ENCODE peak calls at places on chromosomes 7 and 10, in ten cellular contexts. I, F, W, G, O, S, Z, X, V and H are unnamed samples. For H3K9me3, the result is how much of the 10 kb centered on the place peaks cover.

GRCh38 chr7:110852156-110852858 is 238.6 kb upstream of the LRRN3 start:
- DNase-seq in X (no peak), V (no peak), Z (no peak), I (no peak), W (no peak), O (no peak), G (no peak), F (no peak), S (no peak), H (no peak)

GRCh38 chr7:148633761-148634160 is 43.2 kb downstream of the C7orf33 start:
- DNase-seq in X (no peak), G (no peak), S (no peak), F (no peak), I (no peak), Z (no peak), W (no peak), V (no peak), O (no peak), H (no peak)

GRCh38 chr10:102668312-102669110 is 24.2 kb downstream of the TRIM8 start:
- DNase-seq in F (peak), X (no peak), G (no peak), O (no peak), W (no peak), S (no peak), V (no peak), Z (peak), I (no peak), H (no peak)

GRCh38 chr10:6301482-6302083 is 98.9 kb downstream of the PFKFB3 start:
- DNase-seq in X (no peak), S (no peak), O (no peak), Z (no peak), G (peak), V (no peak), I (no peak), W (no peak), F (no peak), H (no peak)

GRCh38 chr10:591646-592045 is 97.8 kb downstream of the DIP2C start:
- DNase-seq in I (no peak), G (no peak), X (no peak), V (peak), Z (peak), F (no peak), O (no peak), W (no peak), S (no peak), H (no peak)

GRCh38 chr7:143003393-143004051 is 23.4 kb downstream of the OR9A2 start:
- DNase-seq in X (peak), O (no peak), V (no peak), Z (no peak), S (peak), F (no peak), I (peak), W (peak), G (peak), H (peak)

GRCh38 chr7:44533301-44534055 is 7.7 kb downstream of the NPC1L1 start:
- DNase-seq in S (no peak), Z (no peak), F (no peak), W (no peak), I (no peak), V (no peak), G (peak), O (no peak), X (no peak), H (no peak)

GRCh38 chr10:121709674-121710073 is 111.4 kb upstream of the FGFR2 start:
- DNase-seq in S (no peak), X (no peak), V (peak), I (no peak), W (no peak), G (peak), F (no peak), O (no peak), Z (no peak), H (no peak)

GRCh38 chr7:51732066-51732465 is 415.5 kb upstream of the COBL start:
- DNase-seq in W (no peak), S (no peak), F (no peak), I (no peak), V (no peak), X (no peak), Z (no peak), G (no peak), O (no peak), H (no peak)

GRCh38 chr7:68063171-68063570 is 1066.5 kb downstream of the TYW1 start:
- DNase-seq in O (no peak), I (peak), Z (no peak), S (no peak), F (no peak), W (peak), G (peak), V (no peak), X (no peak), H (no peak)

GRCh38 chr10:102113261-102113955 is 6.8 kb downstream of the LDB1 start:
- DNase-seq in G (no peak), W (no peak), V (no peak), O (no peak), Z (no peak), S (peak), F (no peak), I (no peak), X (no peak), H (no peak)

GRCh38 chr10:1132584-1132983 is 76.4 kb downstream of the WDR37 start:
- DNase-seq in I (no peak), S (no peak), F (no peak), Z (peak), V (no peak), W (no peak), O (no peak), G (no peak), X (no peak), H (no peak)

GRCh38 chr10:5890519-5890878 is 456 bp downstream of the FBH1 start:
- DNase-seq in G (peak), F (no peak), I (peak), S (no peak), V (no peak), Z (no peak), X (no peak), O (peak), W (peak), H (no peak)

GRCh38 chr10:122128357-122128756 is 139.4 kb downstream of the TACC2 start:
- DNase-seq in W (no peak), X (no peak), Z (no peak), V (peak), G (peak), S (no peak), O (peak), F (no peak), I (no peak), H (no peak)

GRCh38 chr10:101400529-101400928 is 46.6 kb downstream of the BTRC start:
- DNase-seq in F (no peak), W (no peak), Z (no peak), V (no peak), I (peak), X (no peak), S (no peak), G (no peak), O (no peak), H (no peak)

GRCh38 chr10:132543916-132544743 is 6.5 kb downstream of the INPP5A start:
- DNase-seq in X (no peak), V (peak), F (peak), G (no peak), S (peak), O (no peak), I (no peak), W (no peak), Z (peak), H (no peak)

GRCh38 chr7:122849297-122849696 is 37.0 kb downstream of the CADPS2 start:
- DNase-seq in V (no peak), W (no peak), G (no peak), O (no peak), F (no peak), S (no peak), Z (no peak), I (no peak), X (no peak), H (no peak)

GRCh38 chr10:45421231-45422097 is 47.4 kb downstream of the ALOX5 start:
- DNase-seq in V (no peak), X (no peak), G (no peak), S (peak), F (peak), Z (no peak), O (peak), I (no peak), W (no peak), H (no peak)

GRCh38 chr7:130210181-130210935 is 2.7 kb downstream of the SSMEM1 start:
- DNase-seq in S (no peak), V (no peak), W (peak), I (no peak), O (no peak), Z (no peak), F (no peak), X (no peak), G (no peak), H (no peak)

GRCh38 chr7:1700536-1701333 is 30.7 kb downstream of the ELFN1 start:
- DNase-seq in Z (peak), O (no peak), S (no peak), I (no peak), G (no peak), V (no peak), F (peak), X (no peak), W (no peak), H (no peak)

GRCh38 chr7:114082934-114083647 is 164.3 kb upstream of the PPP1R3A start:
- DNase-seq in I (no peak), O (peak), S (no peak), F (peak), Z (peak), W (peak), X (no peak), V (peak), G (peak), H (no peak)

GRCh38 chr7:74395745-74396311 is 57.9 kb upstream of the GTF2IRD1 start:
- DNase-seq in G (no peak), V (no peak), I (no peak), S (no peak), X (no peak), O (no peak), W (no peak), Z (peak), F (no peak), H (no peak)

GRCh38 chr7:81949306-81949705 is 179.5 kb upstream of the HGF start:
- DNase-seq in Z (no peak), S (no peak), I (no peak), W (no peak), V (no peak), O (no peak), F (no peak), G (peak), X (no peak), H (no peak)

GRCh38 chr10:120616311-120616911 is 159.4 kb downstream of the PLPP4 start:
- DNase-seq in O (no peak), G (no peak), S (no peak), W (no peak), Z (no peak), V (no peak), F (no peak), I (no peak), X (no peak), H (no peak)

GRCh38 chr10:120394446-120394845 is 62.6 kb upstream of the PLPP4 start:
- DNase-seq in V (no peak), W (no peak), F (no peak), X (no peak), O (no peak), G (no peak), Z (no peak), I (no peak), S (no peak), H (no peak)

GRCh38 chr7:96709381-96710228 is at the start of gene SEM1:
- DNase-seq in G (peak), V (peak), W (peak), S (peak), I (peak), X (peak), Z (peak), F (peak), O (peak), H (peak)

GRCh38 chr7:65840446-65840845 is 32.4 kb upstream of the VKORC1L1 start:
- DNase-seq in O (no peak), F (no peak), W (no peak), X (peak), G (peak), V (no peak), Z (no peak), S (no peak), I (no peak), H (no peak)

GRCh38 chr7:140672382-140673062 is at the start of gene ADCK2:
- DNase-seq in G (no peak), I (peak), F (peak), O (peak), V (no peak), W (peak), X (no peak), S (peak), Z (no peak), H (no peak)

GRCh38 chr7:23980081-23980480 is 270.1 kb downstream of the STK31 start:
- DNase-seq in O (no peak), I (no peak), F (no peak), X (no peak), G (no peak), S (no peak), Z (no peak), V (no peak), W (no peak), H (no peak)

GRCh38 chr7:23981758-23982157 is 271.7 kb downstream of the STK31 start:
- DNase-seq in I (no peak), O (no peak), V (no peak), X (no peak), W (no peak), Z (no peak), F (no peak), S (no peak), G (no peak), H (no peak)

GRCh38 chr7:23981314-23981713 is 271.3 kb downstream of the STK31 start:
- DNase-seq in X (no peak), F (no peak), W (no peak), O (no peak), G (no peak), I (no peak), Z (no peak), V (no peak), S (no peak), H (no peak)
- TF ChIP-seq CTCF in X (no peak), F (no peak), W (no peak), O (no peak), G (no peak), I (no peak), Z (no peak), V (no peak), S (no peak), H (no peak)

GRCh38 chr7:157850481-157851444 is 514.0 kb downstream of the DNAJB6 start:
- DNase-seq in X (no peak), O (no peak), S (no peak), G (no peak), V (no peak), Z (no peak), W (no peak), I (no peak), F (peak), H (no peak)
- H3K9me3 ChIP-seq in X (under half), O (under half), S (under half), G (under half), V (under half), Z (under half), W (under half), I (under half), F (under half), H (half or more)

DNA sequence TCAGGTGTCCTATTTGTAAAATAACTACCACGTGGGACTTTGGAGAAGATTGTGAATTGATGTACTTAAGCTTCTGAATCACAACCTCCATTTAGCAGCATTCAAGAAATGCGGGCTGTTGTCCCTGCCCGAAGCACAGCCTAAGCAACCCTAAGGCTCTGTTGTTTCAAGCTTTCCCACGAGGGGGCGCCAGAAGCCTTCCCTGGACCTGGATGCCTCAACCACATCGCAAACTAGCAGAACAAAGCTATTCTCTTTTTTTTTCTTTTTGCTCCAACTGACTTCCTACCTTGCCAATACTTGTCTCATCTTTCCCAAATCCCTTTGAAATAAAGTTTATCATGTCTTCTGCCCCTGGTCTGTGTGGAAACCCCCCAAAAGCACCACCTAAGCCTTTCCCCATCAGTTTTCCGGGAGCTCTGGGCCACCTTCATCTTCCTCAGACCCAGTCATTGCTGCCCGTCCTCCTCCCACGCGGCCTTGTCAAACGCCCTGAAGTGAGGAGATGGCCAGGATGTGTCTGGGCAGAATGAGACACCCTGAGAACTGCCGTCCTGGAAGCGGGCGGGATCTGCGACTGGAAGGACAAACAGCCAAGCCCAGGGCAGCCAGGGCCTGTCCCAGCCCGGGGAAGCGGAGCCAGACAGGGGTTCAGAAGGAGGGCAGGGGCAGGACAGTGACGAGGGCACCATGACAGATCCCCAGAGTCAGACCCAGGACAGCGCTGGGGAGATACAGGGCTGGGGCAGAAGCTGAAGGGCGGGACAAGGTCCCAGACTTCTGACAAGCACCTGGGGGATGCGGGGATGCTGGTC is 112.7 kb downstream of the SLIT1 start:
- DNase-seq in F (no peak), I (peak), V (peak), W (peak), S (peak), G (peak), X (peak), O (peak), Z (peak), H (peak)
- TF ChIP-seq CTCF in F (peak), I (peak), V (peak), W (peak), S (peak), G (peak), X (peak), O (peak), Z (peak), H (peak)

GRCh38 chr7:157551325-157552070 is 214.7 kb downstream of the DNAJB6 start:
- DNase-seq in G (no peak), S (no peak), F (peak), V (peak), W (no peak), Z (no peak), X (no peak), I (no peak), O (no peak), H (no peak)
- H3K9me3 ChIP-seq in G (under half), S (under half), F (under half), V (under half), W (under half), Z (under half), X (under half), I (under half), O (under half), H (half or more)